ENCODE peak calls at places on chromosomes 13 and 19, in nine cellular contexts. W, X, F, K, Y, D, P, J and E are unnamed samples.

GRCh38 chr13:57832187-57832586 is 200.6 kb downstream of the PCDH17 start:
- DNase-seq in P (no peak), F (no peak), D (no peak), Y (no peak), J (no peak), K (no peak), W (no peak), X (no peak), E (no peak)

GRCh38 chr13:110436786-110437370 is 124.6 kb downstream of the RAB20 start:
- DNase-seq in D (no peak), X (no peak), K (no peak), Y (no peak), F (no peak), J (no peak), W (no peak), P (no peak), E (no peak)

GRCh38 chr19:31346660-31347059 is 2.6 kb downstream of the TSHZ3 start:
- DNase-seq in K (no peak), X (no peak), P (no peak), F (no peak), Y (no peak), J (no peak), W (no peak), D (no peak), E (no peak)

GRCh38 chr19:14772995-14773394 is 5.4 kb downstream of the ADGRE2 start:
- DNase-seq in F (no peak), D (no peak), W (no peak), K (no peak), X (no peak), P (no peak), Y (no peak), J (no peak), E (no peak)

GRCh38 chr19:1648926-1649541 is 3.4 kb downstream of the TCF3 start:
- DNase-seq in W (peak), F (no peak), D (no peak), X (no peak), P (no peak), J (no peak), Y (no peak), K (no peak), E (no peak)

GRCh38 chr19:38745316-38745715 is 1.0 kb upstream of the CAPN12 start:
- DNase-seq in W (no peak), F (no peak), Y (no peak), X (no peak), K (no peak), J (no peak), D (no peak), P (no peak), E (no peak)

GRCh38 chr13:39767791-39768564 is 112.5 kb downstream of the COG6 start:
- DNase-seq in D (no peak), J (no peak), Y (no peak), X (no peak), K (no peak), F (peak), P (no peak), W (no peak), E (no peak)

GRCh38 chr19:45340232-45340898 is at the start of gene KLC3:
- DNase-seq in Y (no peak), K (no peak), D (no peak), W (peak), J (peak), X (no peak), F (peak), P (no peak), E (no peak)

GRCh38 chr13:103130681-103131210 is 64.5 kb upstream of the SLC10A2 start:
- DNase-seq in Y (no peak), K (no peak), F (no peak), J (peak), P (peak), D (no peak), W (no peak), X (no peak), E (no peak)

GRCh38 chr19:45448425-45448756 is 19.4 kb upstream of the FOSB start:
- DNase-seq in D (no peak), Y (no peak), F (no peak), W (no peak), K (no peak), P (no peak), J (no peak), X (no peak), E (no peak)

GRCh38 chr19:4233282-4233853 is 4.0 kb downstream of the EBI3 start:
- DNase-seq in D (no peak), Y (peak), W (peak), P (peak), K (peak), J (peak), X (peak), F (peak), E (no peak)

GRCh38 chr13:23850134-23850533 is 39.1 kb downstream of the MIPEP start:
- DNase-seq in J (no peak), W (no peak), X (no peak), Y (no peak), P (no peak), F (no peak), K (no peak), D (no peak), E (no peak)

GRCh38 chr13:35894636-35895035 is 236.5 kb downstream of the DCLK1 start:
- DNase-seq in P (no peak), W (no peak), X (no peak), J (no peak), K (no peak), F (no peak), Y (no peak), D (no peak), E (no peak)

GRCh38 chr19:48887861-48888612 is 10.5 kb downstream of the TULP2 start:
- DNase-seq in D (no peak), Y (no peak), P (no peak), X (no peak), J (no peak), W (no peak), F (no peak), K (peak), E (no peak)

GRCh38 chr19:31002852-31003251 is 346.4 kb downstream of the TSHZ3 start:
- DNase-seq in Y (no peak), K (no peak), X (no peak), P (no peak), D (no peak), F (peak), W (no peak), J (no peak), E (no peak)

GRCh38 chr19:28242317-28242927 is 970.5 kb downstream of the UQCRFS1 start:
- DNase-seq in Y (no peak), D (no peak), W (no peak), F (peak), K (peak), J (peak), X (peak), P (no peak), E (no peak)

GRCh38 chr13:79307866-79308298 is 98.2 kb downstream of the RBM26 start:
- DNase-seq in J (peak), X (peak), Y (no peak), F (no peak), K (peak), W (no peak), D (no peak), P (no peak), E (no peak)

GRCh38 chr19:54696766-54697165 is 27.5 kb upstream of the KIR3DL3 start:
- DNase-seq in D (no peak), J (no peak), X (no peak), K (no peak), F (no peak), Y (no peak), P (no peak), W (no peak), E (no peak)

GRCh38 chr13:51380269-51380668 is 40.8 kb downstream of the SERPINE3 start:
- DNase-seq in F (no peak), D (no peak), Y (no peak), P (no peak), X (peak), W (no peak), J (peak), K (no peak), E (no peak)

GRCh38 chr13:24178847-24179845 is 18.6 kb downstream of the SPATA13 start:
- DNase-seq in W (no peak), D (no peak), K (no peak), Y (no peak), X (peak), J (peak), F (no peak), P (no peak), E (no peak)

GRCh38 chr13:112959701-112960542 is 9.1 kb upstream of the MCF2L start:
- DNase-seq in D (no peak), Y (no peak), K (no peak), J (no peak), X (no peak), P (no peak), F (no peak), W (peak), E (no peak)

GRCh38 chr13:21061077-21061945 is at the start of gene LATS2:
- DNase-seq in K (peak), F (peak), X (peak), J (peak), Y (peak), D (peak), P (peak), W (peak), E (peak)

GRCh38 chr13:31982540-31982939 is 49.0 kb upstream of the FRY start:
- DNase-seq in P (peak), F (peak), K (peak), J (peak), D (peak), Y (peak), W (peak), X (peak), E (peak)

GRCh38 chr13:98972059-98972458 is 5.8 kb downstream of the DOCK9 start:
- DNase-seq in D (no peak), Y (no peak), F (no peak), W (no peak), X (no peak), J (no peak), P (no peak), K (no peak), E (no peak)

GRCh38 chr19:11269408-11269807 is 7.1 kb upstream of the DOCK6 start:
- DNase-seq in K (no peak), D (no peak), X (peak), W (no peak), F (no peak), Y (no peak), P (no peak), J (peak), E (no peak)

GRCh38 chr19:47756953-47757608 is 11.7 kb downstream of the NOP53 start:
- DNase-seq in Y (no peak), X (no peak), F (peak), J (no peak), W (peak), K (no peak), D (no peak), P (no peak), E (no peak)

GRCh38 chr19:20776083-20777076 is at the start of gene ZNF66:
- DNase-seq in J (peak), P (peak), W (peak), Y (peak), K (peak), F (peak), X (peak), D (peak), E (peak)

GRCh38 chr19:22733691-22734090 is 50.3 kb downstream of the ZNF99 start:
- DNase-seq in K (no peak), Y (no peak), W (no peak), F (no peak), J (no peak), X (no peak), P (no peak), D (no peak), E (no peak)

GRCh38 chr13:44299142-44299541 is 74.5 kb upstream of the SERP2 start:
- DNase-seq in F (no peak), J (no peak), W (no peak), D (no peak), K (no peak), P (no peak), X (no peak), Y (no peak), E (no peak)

GRCh38 chr13:76813874-76814273 is 72.3 kb downstream of the KCTD12 start:
- DNase-seq in K (peak), X (no peak), W (peak), J (peak), F (peak), D (no peak), Y (peak), P (peak), E (no peak)

DNA sequence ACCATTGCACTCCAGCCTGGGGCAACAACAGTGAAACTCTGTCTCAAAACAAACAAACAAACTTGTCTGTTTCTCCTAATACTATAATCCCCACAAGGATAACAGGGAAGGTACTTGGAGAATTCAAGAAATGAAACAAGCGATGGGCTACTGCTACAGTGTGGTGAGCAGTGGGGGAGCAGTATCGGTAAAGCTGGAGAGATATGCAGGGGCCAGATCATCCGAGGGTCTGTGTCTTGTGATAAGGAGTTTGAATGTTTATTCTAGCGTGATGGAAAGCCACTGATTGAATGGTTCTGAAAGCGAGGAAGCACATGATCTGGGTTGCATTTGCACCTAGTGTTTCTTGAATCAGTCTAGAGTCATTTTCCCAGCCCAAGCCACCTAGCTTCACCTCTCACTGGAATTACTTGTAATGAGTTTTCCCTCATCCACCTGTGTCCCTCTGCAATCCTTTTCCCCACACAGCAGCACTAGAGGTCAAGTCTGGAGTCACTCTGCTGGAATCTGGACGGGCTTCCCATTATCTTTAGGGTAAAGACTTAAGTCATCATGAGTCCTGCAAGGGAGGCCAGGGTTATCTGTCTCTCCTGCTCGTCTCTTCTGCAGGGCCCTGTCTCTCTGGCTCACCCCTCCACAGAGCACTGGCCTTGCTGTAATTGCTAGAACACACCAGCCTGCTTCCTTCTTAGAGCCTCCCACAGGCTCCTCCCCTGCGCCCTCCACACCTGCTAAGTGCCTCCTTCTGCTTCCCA is 162.3 kb downstream of the KLF5 start:
- DNase-seq in F (peak), D (no peak), Y (peak), J (peak), P (no peak), K (peak), X (no peak), W (peak), E (no peak)
- H3K4me3 ChIP-seq in F (no peak), D (no peak), Y (no peak), J (no peak), P (no peak), K (no peak), X (no peak), W (no peak), E (no peak)

GRCh38 chr13:95556981-95557380 is 4.5 kb downstream of the CLDN10 start:
- DNase-seq in X (no peak), W (no peak), F (no peak), K (no peak), Y (no peak), P (no peak), J (no peak), D (no peak), E (no peak)

GRCh38 chr13:95552539-95553270 is at the start of gene CLDN10:
- DNase-seq in X (no peak), F (no peak), W (no peak), Y (no peak), D (no peak), K (peak), J (no peak), P (no peak), E (no peak)

GRCh38 chr13:95552208-95552538 is 347 bp upstream of the CLDN10 start:
- DNase-seq in Y (no peak), K (no peak), J (no peak), F (no peak), P (no peak), W (no peak), X (no peak), D (no peak), E (no peak)

GRCh38 chr13:95553271-95553588 is 710 bp downstream of the CLDN10 start:
- DNase-seq in P (no peak), J (no peak), X (no peak), W (no peak), Y (no peak), D (no peak), F (no peak), K (no peak), E (no peak)

DNA sequence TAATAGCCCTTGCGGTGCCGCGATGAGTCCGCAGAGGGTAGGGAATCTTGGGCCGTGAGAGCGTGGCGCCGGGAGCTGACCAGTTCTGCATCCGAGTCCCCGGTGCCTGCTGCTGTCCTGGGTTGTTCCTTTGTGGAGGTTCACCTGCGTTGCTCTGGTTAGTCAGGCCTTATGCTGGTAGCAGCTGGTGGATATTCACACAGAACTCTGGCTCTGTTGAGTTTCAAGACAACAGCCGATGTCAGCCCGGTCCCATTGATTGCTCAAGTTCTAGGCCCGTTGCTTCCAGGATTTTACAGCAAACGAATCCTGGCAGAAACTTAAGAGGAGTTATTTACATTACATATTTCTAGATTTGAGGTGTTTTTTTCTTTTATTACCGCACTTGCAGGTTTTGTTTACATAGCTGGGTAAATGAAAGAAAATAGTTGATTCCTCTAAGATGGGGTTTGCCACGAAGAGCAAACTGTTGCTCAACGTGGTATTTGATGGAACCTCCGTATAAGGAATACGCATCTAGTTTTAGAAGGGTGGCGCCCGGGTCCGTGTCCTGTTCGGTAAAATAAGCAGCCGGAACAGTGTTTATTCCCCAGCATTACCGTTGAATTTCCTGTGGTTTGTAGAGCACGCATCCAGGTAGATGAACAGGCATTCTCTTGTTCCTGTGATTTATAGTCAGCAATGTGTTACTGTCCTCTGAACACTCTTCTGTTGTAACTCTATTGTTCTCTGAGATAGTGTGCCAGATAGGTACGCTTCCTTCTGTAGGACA is 1.3 kb downstream of the CLDN10 start:
- DNase-seq in X (no peak), D (no peak), K (no peak), Y (no peak), F (no peak), P (no peak), W (no peak), J (peak), E (no peak)
- H3K4me3 ChIP-seq in X (no peak), D (no peak), K (no peak), Y (no peak), F (no peak), P (no peak), W (no peak), J (no peak), E (no peak)

GRCh38 chr13:101529419-101529818 is 76.9 kb downstream of the ITGBL1 start:
- DNase-seq in P (no peak), K (no peak), D (no peak), X (peak), W (no peak), Y (no peak), F (no peak), J (no peak), E (peak)
- H3K4me3 ChIP-seq in P (no peak), K (no peak), D (no peak), X (no peak), W (no peak), Y (no peak), F (no peak), J (no peak), E (no peak)

DNA sequence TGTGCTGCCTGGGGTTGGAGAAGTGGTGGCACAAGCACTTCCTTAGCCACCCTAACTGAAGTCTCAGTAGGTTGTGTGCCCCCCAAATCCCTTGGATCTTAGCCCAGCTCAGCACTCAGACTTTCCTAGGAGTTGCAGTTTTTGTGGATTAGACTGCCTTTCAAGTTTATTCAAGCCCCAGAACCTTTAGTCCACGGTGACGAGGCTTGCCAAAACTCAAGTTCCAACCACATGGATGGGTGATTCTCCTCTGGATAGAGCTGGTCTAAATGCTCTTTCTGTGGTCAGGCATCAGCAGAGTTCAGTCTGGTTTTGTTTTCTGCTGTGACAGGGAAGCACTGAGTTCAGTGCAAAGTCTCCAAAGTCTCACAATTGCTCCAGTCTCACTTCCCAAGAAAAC is 2858.7 kb downstream of the PCDH9 start:
- DNase-seq in J (no peak), W (no peak), P (no peak), Y (no peak), X (no peak), D (no peak), F (no peak), K (no peak), E (no peak)
- H3K4me3 ChIP-seq in J (no peak), W (no peak), P (no peak), Y (no peak), X (no peak), D (no peak), F (no peak), K (no peak), E (no peak)

DNA sequence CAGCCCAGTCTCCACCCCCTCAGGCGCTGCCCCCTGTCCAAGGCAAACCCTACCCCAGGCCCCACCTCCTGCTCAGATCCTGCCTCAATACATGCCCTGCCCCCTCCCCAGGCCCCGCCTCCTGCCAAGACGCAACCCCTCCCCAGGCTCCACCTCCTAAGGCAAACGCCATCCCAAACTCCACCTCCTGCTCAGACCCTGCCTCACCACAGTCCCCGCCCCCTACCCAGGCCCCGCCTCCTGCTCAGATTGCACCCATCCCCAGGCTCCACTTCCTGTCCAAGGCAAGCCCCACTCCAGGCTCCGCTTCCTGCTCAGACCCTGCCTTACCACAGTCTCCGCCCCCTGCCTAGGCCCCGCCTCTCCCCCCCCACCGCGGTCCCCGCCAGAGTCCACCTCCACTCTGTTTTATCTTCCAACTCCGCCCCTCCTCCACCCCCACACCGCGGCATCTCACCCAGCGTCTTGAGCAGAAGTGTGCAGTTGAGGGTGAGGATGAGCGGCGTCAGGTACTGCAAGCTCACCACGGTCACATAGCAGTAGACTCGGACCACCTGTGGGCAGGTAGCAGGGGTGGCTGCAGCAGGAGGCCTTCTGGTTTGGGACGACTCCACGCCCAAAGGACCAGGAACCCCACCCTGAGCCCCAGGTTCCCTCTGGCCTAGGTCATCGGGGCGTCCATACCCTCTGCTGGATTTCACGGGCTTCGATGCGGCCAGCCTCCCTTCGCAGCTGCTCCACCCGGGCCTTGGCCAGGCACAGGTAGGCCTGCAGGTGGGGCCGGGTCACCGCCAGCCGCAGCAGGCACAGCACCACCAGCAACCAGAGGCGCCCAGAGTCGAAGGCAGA is 17.7 kb downstream of the TMEM161A start:
- DNase-seq in J (peak), Y (peak), K (peak), P (peak), F (peak), X (peak), W (peak), D (no peak), E (no peak)
- H3K4me3 ChIP-seq in J (no peak), Y (no peak), K (no peak), P (no peak), F (no peak), X (peak), W (peak), D (no peak), E (no peak)